ENCODE peak calls at places on chromosomes 7 and 10, in four cellular contexts. N, D, F and Z are unnamed samples.

GRCh38 chr10:132538790-132539421 is 1.3 kb downstream of the INPP5A start:
- DNase-seq in N (peak; percentile 84), D (no peak), F (no peak), Z (no peak)

GRCh38 chr7:37786741-37787569 is 61.4 kb upstream of the NME8 start:
- DNase-seq in N (no peak), D (no peak), F (no peak), Z (no peak)

GRCh38 chr7:43138710-43139601 is 26.5 kb downstream of the HECW1 start:
- DNase-seq in N (no peak), D (no peak), F (peak; percentile 82), Z (no peak)

GRCh38 chr7:148014473-148014872 is 576.1 kb upstream of the C7orf33 start:
- DNase-seq in N (no peak), D (no peak), F (no peak), Z (no peak)

GRCh38 chr10:119131512-119132240 is 27.8 kb downstream of the DENND10 start:
- DNase-seq in N (no peak), D (peak; percentile 17), F (no peak), Z (peak; percentile 50)

GRCh38 chr10:116080553-116080952 is 192.5 kb downstream of the GFRA1 start:
- DNase-seq in N (no peak), D (no peak), F (peak; percentile 70), Z (no peak)

GRCh38 chr7:18196638-18197037 is 169.0 kb upstream of the PRPS1L1 start:
- DNase-seq in N (no peak), D (no peak), F (no peak), Z (no peak)

GRCh38 chr10:122145113-122145512 is 126.0 kb upstream of the BTBD16 start:
- DNase-seq in N (no peak), D (no peak), F (no peak), Z (no peak)

GRCh38 chr10:119619215-119619614 is 22.5 kb upstream of the TIAL1 start:
- DNase-seq in N (no peak), D (no peak), F (no peak), Z (no peak)

GRCh38 chr7:76272872-76273271 is 29.6 kb upstream of the HSPB1 start:
- DNase-seq in N (no peak), D (no peak), F (no peak), Z (no peak)

GRCh38 chr10:46248651-46249131 is 38.1 kb upstream of the ANTXRL start:
- DNase-seq in N (peak; percentile 52), D (no peak), F (no peak), Z (no peak)

GRCh38 chr7:42143605-42144252 is 93.3 kb downstream of the GLI3 start:
- DNase-seq in N (no peak), D (no peak), F (peak; percentile 72), Z (peak; percentile 51)

GRCh38 chr10:13316635-13317311 is 16.9 kb upstream of the PHYH start:
- DNase-seq in N (no peak), D (no peak), F (no peak), Z (no peak)

GRCh38 chr7:28754027-28754426 is 204.1 kb downstream of the TRIL start:
- DNase-seq in N (no peak), D (no peak), F (peak; percentile 78), Z (peak; percentile 45)

GRCh38 chr10:109922976-109923921 is at the start of gene XPNPEP1:
- DNase-seq in N (peak; percentile 97), D (peak; percentile 84), F (peak; percentile 86), Z (peak; percentile 79)

GRCh38 chr10:117373848-117374505 is 1.3 kb downstream of the PDZD8 start:
- DNase-seq in N (peak; percentile 88), D (peak; percentile 45), F (peak; percentile 49), Z (peak; percentile 58)

GRCh38 chr10:65907199-65907712 is 1018.6 kb upstream of the LRRTM3 start:
- DNase-seq in N (no peak), D (no peak), F (no peak), Z (no peak)

GRCh38 chr10:122126763-122127659 is 138.0 kb downstream of the TACC2 start:
- DNase-seq in N (no peak), D (peak; percentile 70), F (peak; percentile 97), Z (peak; percentile 92)

GRCh38 chr7:66946545-66946944 is 25.5 kb downstream of the TMEM248 start:
- DNase-seq in N (no peak), D (no peak), F (no peak), Z (no peak)

GRCh38 chr10:121132278-121132672 is 281.1 kb downstream of the WDR11 start:
- DNase-seq in N (no peak), D (no peak), F (no peak), Z (no peak)

GRCh38 chr7:111756687-111757178 is 194.4 kb upstream of the IMMP2L start:
- DNase-seq in N (no peak), D (peak; percentile 59), F (peak; percentile 76), Z (peak; percentile 83)

GRCh38 chr10:103852189-103852711 is 3.1 kb downstream of the SH3PXD2A start:
- DNase-seq in N (no peak), D (no peak), F (peak; percentile 72), Z (peak; percentile 83)

GRCh38 chr7:5549096-5549896 is 125.7 kb upstream of the TNRC18 start:
- DNase-seq in N (no peak), D (peak; percentile 67), F (peak; percentile 77), Z (peak; percentile 83)
- TF ChIP-seq CTCF in N (no peak), D (no peak), F (no peak), Z (no peak)

GRCh38 chr7:157690058-157690832 is 353.4 kb downstream of the DNAJB6 start:
- DNase-seq in N (peak; percentile 59), D (no peak), F (peak; percentile 69), Z (no peak)

GRCh38 chr7:157692156-157693011 is 355.6 kb downstream of the DNAJB6 start:
- DNase-seq in N (peak; percentile 65), D (no peak), F (no peak), Z (no peak)

GRCh38 chr7:157693071-157693520 is 356.3 kb downstream of the DNAJB6 start:
- DNase-seq in N (peak; percentile 57), D (no peak), F (no peak), Z (no peak)

GRCh38 chr7:157690833-157691382 is 354.1 kb downstream of the DNAJB6 start:
- DNase-seq in N (peak; percentile 59), D (peak; percentile 34), F (peak; percentile 95), Z (peak; percentile 40)

GRCh38 chr7:157691521-157692155 is 354.8 kb downstream of the DNAJB6 start:
- DNase-seq in N (peak; percentile 70), D (no peak), F (no peak), Z (no peak)
- H3K4me3 ChIP-seq in N (peak overlapping the region; percentile 27), D (peak overlapping the region; percentile 34), F (no peak overlapping the region), Z (no peak overlapping the region)

GRCh38 chr7:118350260-118350659 is 125.8 kb downstream of the ANKRD7 start:
- DNase-seq in N (no peak), D (no peak), F (no peak), Z (no peak)

GRCh38 chr7:118349604-118350003 is 125.1 kb downstream of the ANKRD7 start:
- DNase-seq in N (no peak), D (no peak), F (no peak), Z (no peak)

DNA sequence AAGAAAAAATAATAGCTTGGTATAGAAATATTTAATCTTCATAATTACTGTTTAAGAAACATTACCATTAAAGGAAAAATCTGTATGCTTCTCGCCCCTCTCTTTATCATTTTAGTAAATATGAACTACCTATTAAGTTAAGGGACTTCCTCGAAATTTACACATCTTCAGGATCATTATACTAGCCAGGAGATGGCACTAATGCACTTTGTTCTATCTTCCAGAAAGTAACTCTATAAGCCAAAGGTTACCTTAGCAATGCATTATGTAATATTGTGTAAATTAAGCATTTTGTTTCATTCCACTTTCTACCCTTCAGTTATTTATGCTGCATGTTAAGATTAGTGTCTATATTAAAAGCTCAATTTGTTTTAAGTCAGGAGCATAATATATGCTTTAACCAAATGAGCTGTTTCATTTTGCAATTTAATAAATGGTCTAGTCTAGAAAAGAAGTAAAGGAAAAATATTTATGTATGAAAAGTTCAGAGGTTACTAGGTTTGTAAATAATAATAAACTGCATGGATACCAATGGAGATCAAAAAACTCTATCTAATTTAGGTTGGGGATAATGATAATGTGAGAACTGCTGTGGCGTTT is 128.4 kb downstream of the ANKRD7 start:
- DNase-seq in N (no peak), D (no peak), F (peak; percentile 18), Z (peak; percentile 6)
- TF ChIP-seq CTCF in N (no peak), D (no peak), F (no peak), Z (no peak)

DNA sequence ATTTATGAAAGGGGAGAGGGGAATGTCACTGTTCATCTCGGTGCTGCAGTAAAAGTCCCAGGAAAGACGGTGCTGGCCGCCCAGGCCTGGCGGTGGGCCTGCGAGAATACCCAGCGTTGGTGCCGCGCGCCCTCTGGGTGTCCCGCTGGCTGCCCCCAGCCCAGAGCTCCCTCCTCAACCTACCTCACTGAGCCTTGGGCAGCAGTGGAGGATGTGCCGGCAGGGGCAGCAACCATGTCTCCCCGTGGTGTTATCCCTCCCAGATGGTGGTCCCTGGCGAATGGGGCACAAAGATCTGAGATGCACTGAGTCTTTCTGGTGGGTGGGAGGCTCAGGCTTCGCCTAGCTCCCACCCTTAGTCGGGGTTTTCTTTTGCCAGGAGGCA is 9.4 kb upstream of the TLX1 start:
- DNase-seq in N (peak; percentile 67), D (no peak), F (no peak), Z (no peak)
- H3K4me3 ChIP-seq in N (peak overlapping the region; percentile 51), D (peak overlapping the region; percentile 67), F (no peak overlapping the region), Z (no peak overlapping the region)

GRCh38 chr7:99363286-99363685 is 11.2 kb upstream of the ARPC1B start:
- DNase-seq in N (no peak), D (no peak), F (peak; percentile 57), Z (no peak)
- TF ChIP-seq CTCF in N (no peak), D (no peak), F (no peak), Z (no peak)

DNA sequence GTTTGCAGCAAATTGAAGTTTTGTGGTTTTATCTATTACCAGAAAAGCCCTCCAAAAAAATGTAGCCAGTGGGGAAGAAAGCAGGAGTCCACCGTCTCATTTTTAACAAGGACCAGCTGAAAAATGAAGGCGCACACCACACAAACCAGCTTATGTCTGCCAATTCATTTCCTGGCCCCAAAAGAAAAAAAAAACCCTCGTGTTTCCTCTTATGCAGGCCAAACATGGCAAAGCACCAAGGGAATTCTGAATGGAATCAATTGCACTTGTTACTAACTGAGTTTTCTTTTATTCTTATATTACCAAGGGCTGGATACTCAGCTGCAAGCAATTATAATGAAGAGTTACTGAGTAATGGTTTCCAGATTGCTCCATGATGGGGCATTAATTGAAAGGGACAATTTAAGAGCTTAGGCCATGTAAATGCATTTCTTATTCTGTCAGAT is 428.3 kb upstream of the NPVF start:
- DNase-seq in N (no peak), D (no peak), F (peak; percentile 2), Z (peak; percentile 27)
- H3K4me3 ChIP-seq in N (no peak overlapping the region), D (no peak overlapping the region), F (no peak overlapping the region), Z (no peak overlapping the region)

DNA sequence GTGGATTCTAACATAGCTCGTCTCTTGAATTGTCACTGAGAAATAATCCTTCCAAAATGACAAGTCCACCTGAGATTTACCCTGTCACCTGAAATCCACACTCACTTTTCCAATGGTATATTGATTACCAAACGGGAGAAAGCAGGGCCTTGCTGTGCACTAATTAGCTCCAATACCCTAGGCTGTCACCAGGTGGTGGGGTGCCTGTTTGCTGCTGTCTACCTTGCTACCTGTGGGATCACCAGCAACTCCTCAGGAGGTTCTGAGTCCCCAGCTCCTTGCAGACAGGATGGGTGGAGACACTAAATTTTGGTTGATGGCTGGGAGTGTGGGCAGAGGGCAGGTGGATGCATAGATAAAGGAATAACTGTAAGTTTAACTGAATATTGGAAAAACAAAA is 237.2 kb upstream of the ZNF32 start:
- DNase-seq in N (no peak), D (no peak), F (no peak), Z (no peak)
- TF ChIP-seq CTCF in N (no peak), D (no peak), F (no peak), Z (no peak)